ENCODE peak calls at places on chromosome 1, in eight cellular contexts. One of them, this sample, is unnamed.

GRCh38 chr1:9079980-9080703 is 10.7 kb upstream of the SLC2A5 start:
- DNase-seq in OCI-LY7: peak; percentile 94
- DNase-seq in B cell: no peak
- DNase-seq in tibial nerve: no peak
- DNase-seq in AG04450: no peak
- DNase-seq in Peyer's patch: no peak
- DNase-seq in BJ: no peak
- DNase-seq in stomach: no peak
- DNase-seq in this sample: no peak

GRCh38 chr1:200518524-200518923 is 102.0 kb downstream of the KIF14 start:
- DNase-seq in OCI-LY7: no peak
- DNase-seq in B cell: no peak
- DNase-seq in tibial nerve: no peak
- DNase-seq in AG04450: no peak
- DNase-seq in Peyer's patch: no peak
- DNase-seq in BJ: no peak
- DNase-seq in stomach: no peak
- DNase-seq in this sample: no peak

GRCh38 chr1:205678286-205679111 is 1.8 kb downstream of the SLC45A3 start:
- DNase-seq in OCI-LY7: no peak
- DNase-seq in B cell: no peak
- DNase-seq in tibial nerve: no peak
- DNase-seq in AG04450: no peak
- DNase-seq in Peyer's patch: no peak
- DNase-seq in BJ: no peak
- DNase-seq in stomach: no peak
- DNase-seq in this sample: no peak

GRCh38 chr1:156128749-156129682 is 14.5 kb downstream of the LMNA start:
- DNase-seq in OCI-LY7: no peak
- DNase-seq in B cell: no peak
- DNase-seq in tibial nerve: no peak
- DNase-seq in AG04450: no peak
- DNase-seq in Peyer's patch: no peak
- DNase-seq in BJ: peak; percentile 82
- DNase-seq in stomach: no peak
- DNase-seq in this sample: no peak

GRCh38 chr1:1156140-1157032 is 17.3 kb upstream of the TTLL10 start:
- DNase-seq in OCI-LY7: no peak
- DNase-seq in B cell: no peak
- DNase-seq in tibial nerve: no peak
- DNase-seq in AG04450: no peak
- DNase-seq in Peyer's patch: no peak
- DNase-seq in BJ: no peak
- DNase-seq in stomach: no peak
- DNase-seq in this sample: peak; percentile 13

GRCh38 chr1:152410599-152410998 is 3.5 kb downstream of the CRNN start:
- DNase-seq in OCI-LY7: no peak
- DNase-seq in B cell: no peak
- DNase-seq in tibial nerve: no peak
- DNase-seq in AG04450: no peak
- DNase-seq in Peyer's patch: no peak
- DNase-seq in BJ: no peak
- DNase-seq in stomach: no peak
- DNase-seq in this sample: no peak

GRCh38 chr1:40078512-40079333 is 18.3 kb downstream of the PPT1 start:
- DNase-seq in OCI-LY7: peak; percentile 70
- DNase-seq in B cell: peak; percentile 44
- DNase-seq in tibial nerve: peak; percentile 55
- DNase-seq in AG04450: peak; percentile 13
- DNase-seq in Peyer's patch: peak; percentile 69
- DNase-seq in BJ: no peak
- DNase-seq in stomach: peak; percentile 48
- DNase-seq in this sample: peak; percentile 51

GRCh38 chr1:160971618-160972056 is 17.0 kb upstream of the ITLN2 start:
- DNase-seq in OCI-LY7: no peak
- DNase-seq in B cell: no peak
- DNase-seq in tibial nerve: no peak
- DNase-seq in AG04450: no peak
- DNase-seq in Peyer's patch: no peak
- DNase-seq in BJ: no peak
- DNase-seq in stomach: no peak
- DNase-seq in this sample: no peak

GRCh38 chr1:216330262-216330661 is 93.0 kb downstream of the USH2A start:
- DNase-seq in OCI-LY7: no peak
- DNase-seq in B cell: no peak
- DNase-seq in tibial nerve: no peak
- DNase-seq in AG04450: no peak
- DNase-seq in Peyer's patch: no peak
- DNase-seq in BJ: no peak
- DNase-seq in stomach: no peak
- DNase-seq in this sample: no peak

GRCh38 chr1:59926381-59927243 is at the start of gene CYP2J2:
- DNase-seq in OCI-LY7: no peak
- DNase-seq in B cell: peak; percentile 40
- DNase-seq in tibial nerve: no peak
- DNase-seq in AG04450: no peak
- DNase-seq in Peyer's patch: peak; percentile 82
- DNase-seq in BJ: no peak
- DNase-seq in stomach: peak; percentile 70
- DNase-seq in this sample: peak; percentile 80

GRCh38 chr1:196733091-196733970 is 41.3 kb upstream of the CFHR3 start:
- DNase-seq in OCI-LY7: no peak
- DNase-seq in B cell: no peak
- DNase-seq in tibial nerve: no peak
- DNase-seq in AG04450: no peak
- DNase-seq in Peyer's patch: no peak
- DNase-seq in BJ: no peak
- DNase-seq in stomach: no peak
- DNase-seq in this sample: no peak

GRCh38 chr1:234355782-234356510 is 17.3 kb upstream of the COA6 start:
- DNase-seq in OCI-LY7: no peak
- DNase-seq in B cell: no peak
- DNase-seq in tibial nerve: no peak
- DNase-seq in AG04450: no peak
- DNase-seq in Peyer's patch: no peak
- DNase-seq in BJ: no peak
- DNase-seq in stomach: no peak
- DNase-seq in this sample: no peak

GRCh38 chr1:226549937-226550670 is 1.5 kb downstream of the STUM start:
- DNase-seq in OCI-LY7: peak; percentile 74
- DNase-seq in B cell: peak; percentile 62
- DNase-seq in tibial nerve: no peak
- DNase-seq in AG04450: no peak
- DNase-seq in Peyer's patch: peak; percentile 61
- DNase-seq in BJ: no peak
- DNase-seq in stomach: peak; percentile 68
- DNase-seq in this sample: peak; percentile 38
- TF ChIP-seq CTCF in OCI-LY7: peak; percentile 65
- TF ChIP-seq CTCF in B cell: no peak
- TF ChIP-seq CTCF in tibial nerve: no peak
- TF ChIP-seq CTCF in AG04450: no peak
- TF ChIP-seq CTCF in Peyer's patch: peak; percentile 1
- TF ChIP-seq CTCF in BJ: no peak
- TF ChIP-seq CTCF in stomach: peak; percentile 17
- TF ChIP-seq CTCF in this sample: no peak

GRCh38 chr1:147273409-147274307 is 31.2 kb downstream of the CHD1L start:
- DNase-seq in OCI-LY7: peak; percentile 69
- DNase-seq in B cell: peak; percentile 43
- DNase-seq in tibial nerve: peak; percentile 65
- DNase-seq in AG04450: peak; percentile 65
- DNase-seq in Peyer's patch: no peak
- DNase-seq in BJ: peak; percentile 66
- DNase-seq in stomach: no peak
- DNase-seq in this sample: peak; percentile 7
- TF ChIP-seq CTCF in OCI-LY7: peak; percentile 90
- TF ChIP-seq CTCF in B cell: peak; percentile 78
- TF ChIP-seq CTCF in tibial nerve: peak; percentile 42
- TF ChIP-seq CTCF in AG04450: peak; percentile 44
- TF ChIP-seq CTCF in Peyer's patch: peak; percentile 55
- TF ChIP-seq CTCF in BJ: peak; percentile 22
- TF ChIP-seq CTCF in stomach: peak; percentile 40
- TF ChIP-seq CTCF in this sample: peak; percentile 58

GRCh38 chr1:84669831-84670230 is 20.4 kb downstream of the SSX2IP start:
- DNase-seq in OCI-LY7: no peak
- DNase-seq in B cell: no peak
- DNase-seq in tibial nerve: no peak
- DNase-seq in AG04450: no peak
- DNase-seq in Peyer's patch: no peak
- DNase-seq in BJ: no peak
- DNase-seq in stomach: no peak
- DNase-seq in this sample: no peak

GRCh38 chr1:84674021-84674420 is 16.2 kb downstream of the SSX2IP start:
- DNase-seq in OCI-LY7: no peak
- DNase-seq in B cell: no peak
- DNase-seq in tibial nerve: no peak
- DNase-seq in AG04450: no peak
- DNase-seq in Peyer's patch: no peak
- DNase-seq in BJ: no peak
- DNase-seq in stomach: no peak
- DNase-seq in this sample: no peak

GRCh38 chr1:84672080-84672735 is 18.1 kb downstream of the SSX2IP start:
- DNase-seq in OCI-LY7: no peak
- DNase-seq in B cell: no peak
- DNase-seq in tibial nerve: no peak
- DNase-seq in AG04450: no peak
- DNase-seq in Peyer's patch: no peak
- DNase-seq in BJ: no peak
- DNase-seq in stomach: no peak
- DNase-seq in this sample: no peak

GRCh38 chr1:84665703-84666317 is 24.5 kb downstream of the SSX2IP start:
- DNase-seq in OCI-LY7: no peak
- DNase-seq in B cell: no peak
- DNase-seq in tibial nerve: no peak
- DNase-seq in AG04450: no peak
- DNase-seq in Peyer's patch: no peak
- DNase-seq in BJ: no peak
- DNase-seq in stomach: no peak
- DNase-seq in this sample: no peak

GRCh38 chr1:84668185-84668584 is 22.1 kb downstream of the SSX2IP start:
- DNase-seq in OCI-LY7: peak; percentile 10
- DNase-seq in B cell: no peak
- DNase-seq in tibial nerve: peak; percentile 12
- DNase-seq in AG04450: no peak
- DNase-seq in Peyer's patch: no peak
- DNase-seq in BJ: no peak
- DNase-seq in stomach: no peak
- DNase-seq in this sample: no peak
- TF ChIP-seq CTCF in OCI-LY7: peak; percentile 67
- TF ChIP-seq CTCF in B cell: no peak
- TF ChIP-seq CTCF in tibial nerve: no peak
- TF ChIP-seq CTCF in AG04450: peak; percentile 27
- TF ChIP-seq CTCF in Peyer's patch: peak; percentile 26
- TF ChIP-seq CTCF in BJ: no peak
- TF ChIP-seq CTCF in stomach: no peak
- TF ChIP-seq CTCF in this sample: no peak

GRCh38 chr1:108646661-108647269 is 14.1 kb downstream of the HENMT1 start:
- DNase-seq in OCI-LY7: peak; percentile 17
- DNase-seq in B cell: peak; percentile 41
- DNase-seq in tibial nerve: peak; percentile 64
- DNase-seq in AG04450: no peak
- DNase-seq in Peyer's patch: peak; percentile 92
- DNase-seq in BJ: peak; percentile 44
- DNase-seq in stomach: peak; percentile 60
- DNase-seq in this sample: no peak

GRCh38 chr1:108643492-108644333 is 17.2 kb downstream of the HENMT1 start:
- DNase-seq in OCI-LY7: peak; percentile 69
- DNase-seq in B cell: peak; percentile 55
- DNase-seq in tibial nerve: peak; percentile 82
- DNase-seq in AG04450: peak; percentile 62
- DNase-seq in Peyer's patch: peak; percentile 86
- DNase-seq in BJ: peak; percentile 19
- DNase-seq in stomach: peak; percentile 50
- DNase-seq in this sample: no peak

GRCh38 chr1:108644984-108645383 is 15.9 kb downstream of the HENMT1 start:
- DNase-seq in OCI-LY7: no peak
- DNase-seq in B cell: no peak
- DNase-seq in tibial nerve: no peak
- DNase-seq in AG04450: no peak
- DNase-seq in Peyer's patch: peak; percentile 66
- DNase-seq in BJ: no peak
- DNase-seq in stomach: peak; percentile 34
- DNase-seq in this sample: no peak

GRCh38 chr1:108646265-108646660 is 14.6 kb downstream of the HENMT1 start:
- DNase-seq in OCI-LY7: no peak
- DNase-seq in B cell: no peak
- DNase-seq in tibial nerve: no peak
- DNase-seq in AG04450: no peak
- DNase-seq in Peyer's patch: no peak
- DNase-seq in BJ: no peak
- DNase-seq in stomach: no peak
- DNase-seq in this sample: no peak

DNA sequence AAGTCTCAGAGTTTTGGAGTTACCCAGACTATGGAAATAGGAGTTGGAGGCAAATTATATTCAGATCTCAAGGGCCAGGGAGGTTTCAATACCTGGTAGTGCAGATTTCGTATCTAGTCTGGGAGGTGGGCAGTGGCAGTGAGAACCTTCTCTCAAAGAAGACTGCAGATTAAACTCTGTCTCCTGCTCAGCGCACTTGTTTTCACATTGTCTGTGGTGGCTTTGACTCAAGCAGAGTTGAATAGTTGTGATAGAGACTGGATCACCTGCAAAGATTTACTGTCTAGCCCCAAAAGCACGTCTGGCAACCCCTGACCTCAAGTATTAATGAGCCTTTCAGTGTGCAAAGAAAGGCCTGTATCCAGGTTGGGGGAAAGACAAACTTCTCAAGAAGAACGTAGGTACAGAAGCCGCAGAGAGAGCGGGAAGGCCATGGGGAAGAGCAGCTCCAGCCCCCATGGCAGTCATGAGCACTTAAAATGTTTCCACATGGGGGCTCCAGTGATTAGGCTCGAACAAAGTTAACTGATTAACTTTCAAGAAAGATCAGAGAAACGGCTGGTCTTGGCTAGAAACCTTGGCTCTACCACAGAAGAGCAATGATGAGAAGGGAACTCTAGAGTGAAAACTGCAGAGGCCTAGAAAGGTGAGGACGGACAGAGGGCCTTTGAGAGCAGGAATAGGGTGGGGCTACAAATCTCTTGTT is 15.3 kb downstream of the HENMT1 start:
- DNase-seq in OCI-LY7: no peak
- DNase-seq in B cell: no peak
- DNase-seq in tibial nerve: no peak
- DNase-seq in AG04450: no peak
- DNase-seq in Peyer's patch: no peak
- DNase-seq in BJ: no peak
- DNase-seq in stomach: no peak
- DNase-seq in this sample: no peak
- TF ChIP-seq CTCF in OCI-LY7: no peak
- TF ChIP-seq CTCF in B cell: no peak
- TF ChIP-seq CTCF in tibial nerve: no peak
- TF ChIP-seq CTCF in AG04450: no peak
- TF ChIP-seq CTCF in Peyer's patch: no peak
- TF ChIP-seq CTCF in BJ: no peak
- TF ChIP-seq CTCF in stomach: no peak
- TF ChIP-seq CTCF in this sample: no peak